ENCODE peak calls at places on chromosomes 16 and 17, in seven cellular contexts. Q, P, N, O, Y, W and H are unnamed samples.

GRCh38 chr17:15475620-15476354 is 8.4 kb upstream of the CDRT4 start:
- DNase-seq in Q (no peak), P (peak), N (no peak), O (no peak), Y (peak), W (no peak), H (no peak)

GRCh38 chr17:64331946-64332493 is 58.6 kb downstream of the PECAM1 start:
- DNase-seq in Q (no peak), P (no peak), N (no peak), O (no peak), Y (peak), W (no peak), H (no peak)

GRCh38 chr17:50708050-50709000 is 611 bp upstream of the ANKRD40 start:
- DNase-seq in Q (no peak), P (peak), N (no peak), O (no peak), Y (no peak), W (no peak), H (no peak)

GRCh38 chr17:45376171-45376564 is 56.5 kb downstream of the ARHGAP27 start:
- DNase-seq in Q (no peak), P (no peak), N (no peak), O (no peak), Y (no peak), W (no peak), H (no peak)

GRCh38 chr17:12047977-12048376 is 27.3 kb downstream of the MAP2K4 start:
- DNase-seq in Q (no peak), P (peak), N (no peak), O (no peak), Y (peak), W (no peak), H (no peak)

GRCh38 chr17:73976676-73977521 is 226.6 kb upstream of the RPL38 start:
- DNase-seq in Q (no peak), P (no peak), N (no peak), O (no peak), Y (peak), W (no peak), H (no peak)

GRCh38 chr17:77667478-77667877 is 291.0 kb upstream of the TNRC6C start:
- DNase-seq in Q (no peak), P (no peak), N (no peak), O (no peak), Y (no peak), W (no peak), H (no peak)

GRCh38 chr17:17500999-17501605 is 4.9 kb upstream of the RASD1 start:
- DNase-seq in Q (no peak), P (no peak), N (no peak), O (no peak), Y (no peak), W (no peak), H (no peak)

GRCh38 chr17:6508026-6508425 is 48.3 kb downstream of the PITPNM3 start:
- DNase-seq in Q (no peak), P (no peak), N (no peak), O (no peak), Y (no peak), W (no peak), H (no peak)

GRCh38 chr16:2468142-2468724 is 2.9 kb upstream of the NTN3 start:
- DNase-seq in Q (no peak), P (no peak), N (no peak), O (no peak), Y (no peak), W (no peak), H (no peak)

GRCh38 chr16:82888616-82889015 is 261.8 kb downstream of the CDH13 start:
- DNase-seq in Q (no peak), P (peak), N (no peak), O (no peak), Y (peak), W (no peak), H (no peak)

GRCh38 chr17:48444531-48445247 is 14.7 kb upstream of the SKAP1 start:
- DNase-seq in Q (no peak), P (no peak), N (no peak), O (no peak), Y (no peak), W (no peak), H (no peak)

GRCh38 chr16:554640-555413 is 5.4 kb upstream of the PRR35 start:
- DNase-seq in Q (no peak), P (peak), N (no peak), O (no peak), Y (no peak), W (no peak), H (no peak)

GRCh38 chr17:48575066-48575582 is 3.0 kb downstream of the HOXB4 start:
- DNase-seq in Q (no peak), P (peak), N (no peak), O (no peak), Y (no peak), W (no peak), H (no peak)

GRCh38 chr16:71883193-71883848 is 661 bp downstream of the ZNF821 start:
- DNase-seq in Q (peak), P (peak), N (no peak), O (no peak), Y (no peak), W (no peak), H (peak)

GRCh38 chr17:74742153-74742515 is 5.1 kb downstream of the RAB37 start:
- DNase-seq in Q (peak), P (no peak), N (no peak), O (no peak), Y (peak), W (no peak), H (peak)

GRCh38 chr16:64469906-64470702 is 651.8 kb downstream of the CDH11 start:
- DNase-seq in Q (no peak), P (peak), N (no peak), O (no peak), Y (peak), W (no peak), H (no peak)

GRCh38 chr17:1203111-1203966 is 23.6 kb upstream of the ABR start:
- DNase-seq in Q (peak), P (peak), N (peak), O (no peak), Y (peak), W (no peak), H (peak)

GRCh38 chr17:2689411-2690164 is 22.0 kb downstream of the CLUH start:
- DNase-seq in Q (no peak), P (no peak), N (no peak), O (no peak), Y (no peak), W (no peak), H (peak)

GRCh38 chr17:50051082-50051576 is 4.8 kb upstream of the ITGA3 start:
- DNase-seq in Q (no peak), P (peak), N (no peak), O (no peak), Y (peak), W (no peak), H (peak)

GRCh38 chr17:72407336-72408121 is 286.7 kb downstream of the SOX9 start:
- DNase-seq in Q (no peak), P (peak), N (no peak), O (no peak), Y (peak), W (no peak), H (peak)

GRCh38 chr16:46975908-46976470 is 2.5 kb upstream of the DNAJA2 start:
- DNase-seq in Q (no peak), P (no peak), N (no peak), O (no peak), Y (no peak), W (no peak), H (no peak)